ENCODE peak calls at places on chromosomes 13 and 19, in six cellular contexts. N is HCT116, S is H1, J is GM12878, Y is HepG2, K is K562. O is an unnamed sample.

GRCh38 chr13:114161644-114162532 is 17.2 kb upstream of the CFAP97D2 start:
- DNase-seq in K (no peak), N (no peak), J (no peak), Y (peak; percentile 63), S (no peak), O (no peak)

GRCh38 chr13:81917829-81918228 is 1576.9 kb upstream of the SPRY2 start:
- DNase-seq in Y (no peak), S (no peak), N (no peak), J (no peak), K (no peak), O (no peak)

GRCh38 chr13:111322001-111322915 is 1.8 kb downstream of the TEX29 start:
- DNase-seq in Y (no peak), J (no peak), K (no peak), N (no peak), S (peak; percentile 39), O (no peak)

GRCh38 chr19:47020132-47020805 is 632 bp downstream of the NPAS1 start:
- DNase-seq in K (peak; percentile 51), S (no peak), J (no peak), Y (no peak), N (no peak), O (no peak)

GRCh38 chr13:113992276-113993005 is 18.6 kb upstream of the C13orf46 start:
- DNase-seq in Y (no peak), N (no peak), J (no peak), K (no peak), S (no peak), O (no peak)

GRCh38 chr13:93847162-93847561 is 620.6 kb downstream of the GPC6 start:
- DNase-seq in N (no peak), J (no peak), S (no peak), K (no peak), Y (peak; percentile 5), O (no peak)

GRCh38 chr13:46170687-46171086 is 11.3 kb downstream of the LCP1 start:
- DNase-seq in N (no peak), Y (peak; percentile 10), S (no peak), J (no peak), K (no peak), O (no peak)

GRCh38 chr19:8209111-8209964 is at the start of gene CERS4:
- DNase-seq in S (peak; percentile 92), Y (peak; percentile 82), N (no peak), K (peak; percentile 97), J (no peak), O (peak; percentile 77)

GRCh38 chr13:48603375-48603774 is 50.4 kb upstream of the CYSLTR2 start:
- DNase-seq in J (no peak), Y (no peak), N (no peak), S (peak; percentile 10), K (no peak), O (no peak)

GRCh38 chr19:12527034-12527836 is 24.0 kb downstream of the ZNF564 start:
- DNase-seq in N (no peak), Y (no peak), S (no peak), K (no peak), J (no peak), O (no peak)

GRCh38 chr19:18464646-18465045 is 26.7 kb upstream of the ISYNA1 start:
- DNase-seq in N (no peak), Y (peak; percentile 80), J (no peak), K (no peak), S (no peak), O (no peak)

GRCh38 chr13:98741741-98742435 is 10.6 kb downstream of the SLC15A1 start:
- DNase-seq in J (no peak), Y (no peak), S (no peak), K (no peak), N (no peak), O (no peak)

GRCh38 chr19:54324071-54324470 is 11.1 kb upstream of the LILRA5 start:
- DNase-seq in N (no peak), S (no peak), Y (no peak), J (no peak), K (peak; percentile 36), O (no peak)

GRCh38 chr19:45863335-45863839 is 440 bp upstream of the SYMPK start:
- DNase-seq in S (no peak), Y (no peak), K (no peak), J (no peak), N (no peak), O (no peak)
- H3K9ac ChIP-seq in S (no peak overlapping the region), Y (peak overlapping the region; percentile 80), K (peak overlapping the region; percentile 71), J (peak overlapping the region; percentile 20), N (peak overlapping the region; percentile 66), O (peak overlapping the region; percentile 67)

GRCh38 chr19:41569481-41570150 is 6.3 kb upstream of the CEACAM21 start:
- DNase-seq in K (no peak), Y (no peak), S (no peak), J (no peak), N (no peak), O (no peak)

GRCh38 chr19:41565384-41565730 is 10.6 kb upstream of the CEACAM21 start:
- DNase-seq in J (no peak), S (no peak), K (no peak), N (no peak), Y (no peak), O (no peak)

GRCh38 chr19:41570179-41570578 is 5.8 kb upstream of the CEACAM21 start:
- DNase-seq in J (no peak), S (no peak), K (no peak), N (no peak), Y (no peak), O (no peak)

GRCh38 chr19:41575998-41576397 is at the start of gene CEACAM21:
- DNase-seq in J (no peak), Y (no peak), N (no peak), K (no peak), S (no peak), O (no peak)

GRCh38 chr19:41570639-41571112 is 5.3 kb upstream of the CEACAM21 start:
- DNase-seq in Y (peak; percentile 59), J (no peak), N (peak; percentile 59), K (peak; percentile 78), S (peak; percentile 84), O (peak; percentile 57)
- TF ChIP-seq ZNF274 in Y (no peak), J (no peak), N (no peak), K (no peak), S (no peak), O (no peak)

GRCh38 chr13:23617551-23618014 is 47.4 kb downstream of the TNFRSF19 start:
- DNase-seq in J (no peak), K (no peak), S (no peak), N (no peak), Y (no peak), O (no peak)

GRCh38 chr13:23620211-23620610 is 50.0 kb downstream of the TNFRSF19 start:
- DNase-seq in S (no peak), Y (no peak), J (no peak), K (no peak), N (no peak), O (no peak)

GRCh38 chr13:23618341-23618740 is 48.1 kb downstream of the TNFRSF19 start:
- DNase-seq in S (no peak), J (no peak), Y (no peak), N (no peak), K (no peak), O (no peak)

GRCh38 chr13:23620613-23621315 is 50.6 kb downstream of the TNFRSF19 start:
- DNase-seq in K (no peak), S (no peak), N (no peak), J (no peak), Y (no peak), O (no peak)

GRCh38 chr13:23619073-23619855 is 49.1 kb downstream of the TNFRSF19 start:
- DNase-seq in S (no peak), J (no peak), N (no peak), Y (no peak), K (no peak), O (no peak)
- H3K9ac ChIP-seq in S (no peak overlapping the region), J (no peak overlapping the region), N (no peak overlapping the region), Y (no peak overlapping the region), K (no peak overlapping the region), O (no peak overlapping the region)

GRCh38 chr13:25901460-25902376 is 150.1 kb downstream of the SHISA2 start:
- DNase-seq in Y (peak; percentile 33), S (no peak), K (no peak), N (no peak), J (peak; percentile 75), O (no peak)
- TF ChIP-seq ZNF274 in Y (no peak), S (no peak), K (no peak), N (no peak), J (no peak), O (no peak)

DNA sequence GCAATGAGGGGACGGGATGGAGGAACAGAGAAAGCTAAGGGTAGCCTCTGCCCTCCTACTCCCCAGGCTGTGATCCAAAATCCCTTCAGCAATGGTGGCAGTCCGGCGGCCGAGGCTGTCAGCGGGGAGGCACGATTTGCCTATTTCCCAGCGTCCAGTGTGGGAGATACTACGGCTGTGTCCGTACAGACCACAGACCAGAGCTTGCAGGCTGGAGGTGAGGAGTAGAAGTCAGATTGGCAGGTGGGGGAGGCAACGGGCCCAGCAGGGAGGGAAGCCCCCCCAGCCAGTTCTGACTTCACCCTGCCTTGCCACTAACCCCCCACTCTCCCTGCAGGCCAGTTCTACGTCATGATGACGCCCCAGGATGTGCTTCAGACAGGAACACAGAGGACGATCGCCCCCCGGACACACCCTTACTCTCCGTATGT is 1.6 kb downstream of the USF2 start:
- DNase-seq in Y (no peak), K (no peak), J (no peak), S (no peak), N (no peak), O (no peak)
- H3K9ac ChIP-seq in Y (peak overlapping the region; percentile 55), K (no peak overlapping the region), J (peak overlapping the region; percentile 18), S (no peak overlapping the region), N (peak overlapping the region; percentile 37), O (no peak overlapping the region)

GRCh38 chr19:35352448-35353304 is 5.0 kb downstream of the FFAR1 start:
- DNase-seq in Y (peak; percentile 72), K (peak; percentile 77), J (peak; percentile 73), N (peak; percentile 59), S (peak; percentile 77), O (peak; percentile 61)
- TF ChIP-seq ZNF274 in Y (no peak), K (no peak), J (no peak), N (no peak), S (no peak), O (no peak)

DNA sequence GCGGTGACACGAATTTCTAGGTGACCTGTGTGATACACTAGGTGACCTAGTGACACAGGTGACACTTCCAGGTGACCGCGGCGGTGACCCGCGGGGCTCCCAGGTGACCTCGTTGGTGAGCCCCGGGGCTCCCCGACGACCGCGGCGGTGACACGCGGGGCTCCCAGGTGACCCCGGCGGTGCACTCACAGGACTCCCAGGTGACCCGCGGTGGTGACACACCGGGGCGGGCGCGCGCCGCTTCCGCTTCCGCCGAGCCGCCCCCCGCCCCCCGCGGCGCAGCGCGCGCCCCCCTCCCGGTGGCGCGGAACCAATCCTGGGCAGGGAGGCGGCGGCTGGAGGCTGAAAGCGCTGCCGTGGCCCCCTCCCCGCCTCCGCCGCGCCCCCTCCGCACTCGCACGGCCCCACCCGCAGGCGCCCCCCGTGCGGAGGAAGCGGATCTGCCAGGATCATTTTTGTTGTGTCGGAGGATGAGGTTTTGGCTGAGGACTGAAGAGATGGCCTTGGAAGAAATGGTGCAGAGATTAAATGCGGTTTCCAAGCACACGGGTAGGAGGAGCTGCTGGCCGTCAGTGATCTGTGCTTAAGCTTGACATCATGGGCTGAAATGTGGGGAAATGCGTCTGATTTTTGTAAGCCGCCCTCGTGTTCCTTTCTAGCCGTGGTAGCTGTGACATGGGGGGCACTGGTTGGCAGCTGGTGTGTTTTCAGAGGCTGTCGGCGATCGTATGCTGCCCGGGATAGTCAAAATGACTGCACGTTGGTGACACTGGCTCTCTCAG is at the start of gene MCF2L:
- DNase-seq in S (peak; percentile 72), J (no peak), Y (peak; percentile 56), K (no peak), N (no peak), O (no peak)
- H3K9ac ChIP-seq in S (no peak within 1 kb of the TSS), J (no peak within 1 kb of the TSS), Y (peak within 1 kb of the TSS; percentile 70), K (no peak within 1 kb of the TSS), N (peak within 1 kb of the TSS; percentile 46), O (peak within 1 kb of the TSS; percentile 67)

GRCh38 chr19:33561261-33561660 is 39.7 kb upstream of the PEPD start:
- DNase-seq in J (no peak), S (no peak), Y (no peak), K (no peak), N (no peak), O (no peak)
- TF ChIP-seq ZNF274 in J (no peak), S (no peak), Y (no peak), K (no peak), N (no peak), O (no peak)